ENCODE peak calls at places on chromosomes 4 and X, in ten cellular contexts. One of them, this sample, is unnamed.

GRCh38 chrX:152904151-152905080 is 6.5 kb downstream of the ZNF185 start:
- DNase-seq in heart left ventricle: no peak
- DNase-seq in IMR-90: peak; percentile 77
- DNase-seq in Peyer's patch: peak; percentile 64
- DNase-seq in body of pancreas: peak; percentile 49
- DNase-seq in transverse colon: peak; percentile 51
- DNase-seq in A549: peak; percentile 44
- DNase-seq in gastrocnemius medialis: no peak
- DNase-seq in tibial nerve: peak; percentile 33
- DNase-seq in upper lobe of left lung: no peak
- DNase-seq in this sample: no peak

GRCh38 chrX:18415386-18415785 is 10.0 kb upstream of the CDKL5 start:
- DNase-seq in heart left ventricle: no peak
- DNase-seq in IMR-90: peak; percentile 61
- DNase-seq in Peyer's patch: no peak
- DNase-seq in body of pancreas: no peak
- DNase-seq in transverse colon: no peak
- DNase-seq in A549: peak; percentile 57
- DNase-seq in gastrocnemius medialis: no peak
- DNase-seq in tibial nerve: no peak
- DNase-seq in upper lobe of left lung: no peak
- DNase-seq in this sample: no peak

GRCh38 chr4:39855909-39856512 is 121.7 kb downstream of the PDS5A start:
- DNase-seq in heart left ventricle: no peak
- DNase-seq in IMR-90: peak; percentile 48
- DNase-seq in Peyer's patch: no peak
- DNase-seq in body of pancreas: no peak
- DNase-seq in transverse colon: no peak
- DNase-seq in A549: peak; percentile 28
- DNase-seq in gastrocnemius medialis: no peak
- DNase-seq in tibial nerve: no peak
- DNase-seq in upper lobe of left lung: no peak
- DNase-seq in this sample: no peak

GRCh38 chr4:165986956-165987698 is 114.1 kb downstream of the TLL1 start:
- DNase-seq in heart left ventricle: no peak
- DNase-seq in IMR-90: no peak
- DNase-seq in Peyer's patch: no peak
- DNase-seq in body of pancreas: no peak
- DNase-seq in transverse colon: no peak
- DNase-seq in A549: no peak
- DNase-seq in gastrocnemius medialis: no peak
- DNase-seq in tibial nerve: no peak
- DNase-seq in upper lobe of left lung: no peak
- DNase-seq in this sample: no peak

GRCh38 chr4:99165978-99166377 is 21.9 kb upstream of the ADH4 start:
- DNase-seq in heart left ventricle: no peak
- DNase-seq in IMR-90: no peak
- DNase-seq in Peyer's patch: no peak
- DNase-seq in body of pancreas: peak; percentile 11
- DNase-seq in transverse colon: no peak
- DNase-seq in A549: no peak
- DNase-seq in gastrocnemius medialis: no peak
- DNase-seq in tibial nerve: no peak
- DNase-seq in upper lobe of left lung: no peak
- DNase-seq in this sample: no peak

GRCh38 chr4:88320780-88321373 is 36.5 kb upstream of the PPM1K start:
- DNase-seq in heart left ventricle: peak; percentile 31
- DNase-seq in IMR-90: no peak
- DNase-seq in Peyer's patch: peak; percentile 73
- DNase-seq in body of pancreas: no peak
- DNase-seq in transverse colon: peak; percentile 38
- DNase-seq in A549: peak; percentile 20
- DNase-seq in gastrocnemius medialis: no peak
- DNase-seq in tibial nerve: peak; percentile 6
- DNase-seq in upper lobe of left lung: no peak
- DNase-seq in this sample: peak; percentile 4

GRCh38 chr4:137621056-137621455 is 88.8 kb upstream of the PCDH18 start:
- DNase-seq in heart left ventricle: no peak
- DNase-seq in IMR-90: no peak
- DNase-seq in Peyer's patch: no peak
- DNase-seq in body of pancreas: no peak
- DNase-seq in transverse colon: no peak
- DNase-seq in A549: no peak
- DNase-seq in gastrocnemius medialis: no peak
- DNase-seq in tibial nerve: no peak
- DNase-seq in upper lobe of left lung: no peak
- DNase-seq in this sample: no peak

GRCh38 chr4:124846306-124846705 is 133.8 kb upstream of the ANKRD50 start:
- DNase-seq in heart left ventricle: no peak
- DNase-seq in IMR-90: no peak
- DNase-seq in Peyer's patch: no peak
- DNase-seq in body of pancreas: no peak
- DNase-seq in transverse colon: no peak
- DNase-seq in A549: no peak
- DNase-seq in gastrocnemius medialis: no peak
- DNase-seq in tibial nerve: no peak
- DNase-seq in upper lobe of left lung: no peak
- DNase-seq in this sample: no peak

GRCh38 chr4:23060776-23061175 is 368.0 kb downstream of the GBA3 start:
- DNase-seq in heart left ventricle: no peak
- DNase-seq in IMR-90: no peak
- DNase-seq in Peyer's patch: no peak
- DNase-seq in body of pancreas: no peak
- DNase-seq in transverse colon: no peak
- DNase-seq in A549: no peak
- DNase-seq in gastrocnemius medialis: no peak
- DNase-seq in tibial nerve: no peak
- DNase-seq in upper lobe of left lung: no peak
- DNase-seq in this sample: no peak

DNA sequence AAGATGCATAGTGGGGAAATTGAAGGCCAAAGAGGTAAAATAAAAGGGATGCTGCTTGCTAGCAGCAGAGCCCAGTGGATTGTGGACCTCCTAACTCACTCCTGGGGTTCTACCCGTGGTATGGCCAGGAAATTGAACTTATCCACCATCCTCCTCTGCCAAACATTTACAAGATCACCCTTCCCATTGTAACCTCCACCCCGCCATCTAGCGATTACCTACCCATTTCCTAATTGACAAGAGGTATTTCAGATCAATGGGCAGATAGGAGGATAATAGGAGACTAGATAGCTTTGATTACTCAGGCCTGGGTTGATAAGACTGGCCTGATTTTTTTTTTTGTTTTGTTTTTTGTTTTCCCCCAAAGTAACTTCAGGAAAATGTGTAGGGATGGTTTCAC is 67.8 kb downstream of the REPS2 start:
- DNase-seq in heart left ventricle: no peak
- DNase-seq in IMR-90: no peak
- DNase-seq in Peyer's patch: no peak
- DNase-seq in body of pancreas: no peak
- DNase-seq in transverse colon: no peak
- DNase-seq in A549: no peak
- DNase-seq in gastrocnemius medialis: no peak
- DNase-seq in tibial nerve: no peak
- DNase-seq in upper lobe of left lung: no peak
- DNase-seq in this sample: no peak
- H3K4me1 ChIP-seq in heart left ventricle: no peaks in the 10 kb centered on the region
- H3K4me1 ChIP-seq in IMR-90: no peaks in the 10 kb centered on the region
- H3K4me1 ChIP-seq in Peyer's patch: no peaks in the 10 kb centered on the region
- H3K4me1 ChIP-seq in body of pancreas: peaks cover 24% of the 10 kb centered on the region
- H3K4me1 ChIP-seq in transverse colon: no peaks in the 10 kb centered on the region
- H3K4me1 ChIP-seq in A549: no peaks in the 10 kb centered on the region
- H3K4me1 ChIP-seq in gastrocnemius medialis: no peaks in the 10 kb centered on the region
- H3K4me1 ChIP-seq in tibial nerve: no peaks in the 10 kb centered on the region
- H3K4me1 ChIP-seq in upper lobe of left lung: no peaks in the 10 kb centered on the region
- H3K4me1 ChIP-seq in this sample: peaks cover 13% of the 10 kb centered on the region

DNA sequence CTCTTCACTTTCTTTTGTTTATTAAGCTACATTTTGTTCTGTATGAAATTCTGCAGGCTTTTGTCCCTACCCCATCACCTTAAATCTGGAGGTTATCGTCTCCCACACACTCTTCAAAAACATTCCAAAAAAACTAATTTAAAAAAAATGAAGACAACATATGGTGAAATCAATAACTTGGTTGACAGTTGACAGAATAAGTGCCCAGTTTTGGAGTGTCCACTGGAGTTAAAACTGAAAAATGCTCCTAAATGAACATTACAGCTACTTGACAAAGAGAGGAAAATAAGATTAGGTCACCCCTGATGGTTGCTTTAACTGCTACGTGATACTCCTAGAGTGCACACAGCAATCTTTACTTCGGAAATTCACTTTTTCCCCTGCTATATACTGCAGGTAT is 618 bp upstream of the ZNF827 start:
- DNase-seq in heart left ventricle: no peak
- DNase-seq in IMR-90: peak; percentile 26
- DNase-seq in Peyer's patch: no peak
- DNase-seq in body of pancreas: no peak
- DNase-seq in transverse colon: no peak
- DNase-seq in A549: no peak
- DNase-seq in gastrocnemius medialis: no peak
- DNase-seq in tibial nerve: no peak
- DNase-seq in upper lobe of left lung: no peak
- DNase-seq in this sample: no peak
- H3K27ac ChIP-seq in heart left ventricle: peak overlapping the region; percentile 97
- H3K27ac ChIP-seq in IMR-90: no peak overlapping the region
- H3K27ac ChIP-seq in Peyer's patch: peak overlapping the region; percentile 93
- H3K27ac ChIP-seq in body of pancreas: no peak overlapping the region
- H3K27ac ChIP-seq in transverse colon: peak overlapping the region; percentile 97
- H3K27ac ChIP-seq in A549: peak overlapping the region; percentile 90
- H3K27ac ChIP-seq in gastrocnemius medialis: peak overlapping the region; percentile 94
- H3K27ac ChIP-seq in tibial nerve: no peak overlapping the region
- H3K27ac ChIP-seq in upper lobe of left lung: no peak overlapping the region
- H3K27ac ChIP-seq in this sample: no peak overlapping the region

GRCh38 chrX:23662853-23663252 is 4.4 kb upstream of the PRDX4 start:
- DNase-seq in heart left ventricle: no peak
- DNase-seq in IMR-90: peak; percentile 86
- DNase-seq in Peyer's patch: no peak
- DNase-seq in body of pancreas: no peak
- DNase-seq in transverse colon: no peak
- DNase-seq in A549: no peak
- DNase-seq in gastrocnemius medialis: no peak
- DNase-seq in tibial nerve: no peak
- DNase-seq in upper lobe of left lung: no peak
- DNase-seq in this sample: no peak

GRCh38 chrX:23668335-23668734 is 1.0 kb downstream of the PRDX4 start:
- DNase-seq in heart left ventricle: no peak
- DNase-seq in IMR-90: no peak
- DNase-seq in Peyer's patch: no peak
- DNase-seq in body of pancreas: no peak
- DNase-seq in transverse colon: no peak
- DNase-seq in A549: no peak
- DNase-seq in gastrocnemius medialis: no peak
- DNase-seq in tibial nerve: no peak
- DNase-seq in upper lobe of left lung: no peak
- DNase-seq in this sample: no peak

GRCh38 chrX:23666282-23666681 is 1.0 kb upstream of the PRDX4 start:
- DNase-seq in heart left ventricle: no peak
- DNase-seq in IMR-90: no peak
- DNase-seq in Peyer's patch: no peak
- DNase-seq in body of pancreas: no peak
- DNase-seq in transverse colon: no peak
- DNase-seq in A549: no peak
- DNase-seq in gastrocnemius medialis: no peak
- DNase-seq in tibial nerve: no peak
- DNase-seq in upper lobe of left lung: peak; percentile 76
- DNase-seq in this sample: no peak

GRCh38 chrX:23662187-23662586 is 5.1 kb upstream of the PRDX4 start:
- DNase-seq in heart left ventricle: no peak
- DNase-seq in IMR-90: no peak
- DNase-seq in Peyer's patch: no peak
- DNase-seq in body of pancreas: no peak
- DNase-seq in transverse colon: no peak
- DNase-seq in A549: no peak
- DNase-seq in gastrocnemius medialis: no peak
- DNase-seq in tibial nerve: no peak
- DNase-seq in upper lobe of left lung: no peak
- DNase-seq in this sample: no peak

DNA sequence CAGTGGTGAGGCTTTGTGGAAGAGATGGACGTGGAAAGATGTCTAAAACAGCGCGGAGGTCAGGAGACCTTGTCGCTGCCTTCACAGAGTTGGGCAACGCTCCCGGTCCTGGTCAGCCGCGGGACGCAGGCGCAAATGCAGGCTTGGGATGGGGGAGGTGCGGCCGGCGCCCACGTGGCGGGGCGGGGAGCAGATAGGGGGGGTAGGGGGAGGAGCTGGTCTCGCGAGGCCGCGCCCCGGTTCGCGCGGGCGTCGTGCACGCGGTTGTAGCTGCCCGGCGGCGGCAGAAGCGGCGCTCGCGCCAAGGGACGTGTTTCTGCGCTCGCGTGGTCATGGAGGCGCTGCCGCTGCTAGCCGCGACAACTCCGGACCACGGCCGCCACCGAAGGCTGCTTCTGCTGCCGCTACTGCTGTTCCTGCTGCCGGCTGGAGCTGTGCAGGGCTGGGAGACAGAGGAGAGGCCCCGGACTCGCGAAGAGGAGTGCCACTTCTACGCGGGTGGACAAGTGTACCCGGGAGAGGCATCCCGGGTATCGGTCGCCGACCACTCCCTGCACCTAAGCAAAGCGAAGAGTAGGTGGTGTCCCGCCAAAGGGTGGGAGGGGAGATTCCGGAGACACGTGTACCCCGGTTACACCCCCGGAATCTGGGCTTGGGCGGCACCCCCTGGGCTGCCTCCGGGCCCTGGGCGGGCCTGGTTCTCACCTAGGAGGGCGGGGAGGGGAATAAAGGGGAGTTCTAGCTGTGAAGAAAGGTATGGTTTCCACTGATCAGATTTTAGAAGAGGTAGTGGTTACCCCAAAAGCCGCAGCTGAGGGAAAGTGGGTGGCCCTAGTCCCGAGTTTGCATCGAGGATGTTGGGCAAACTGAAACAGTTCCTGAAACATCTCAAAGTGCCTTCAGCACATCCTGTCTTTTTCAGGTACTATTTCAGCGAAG is at the start of gene PRDX4:
- DNase-seq in heart left ventricle: peak; percentile 93
- DNase-seq in IMR-90: peak; percentile 84
- DNase-seq in Peyer's patch: peak; percentile 92
- DNase-seq in body of pancreas: peak; percentile 93
- DNase-seq in transverse colon: peak; percentile 90
- DNase-seq in A549: peak; percentile 94
- DNase-seq in gastrocnemius medialis: peak; percentile 88
- DNase-seq in tibial nerve: peak; percentile 69
- DNase-seq in upper lobe of left lung: peak; percentile 97
- DNase-seq in this sample: peak; percentile 30
- TF ChIP-seq POLR2A in heart left ventricle: no peak
- TF ChIP-seq POLR2A in IMR-90: peak; percentile 65
- TF ChIP-seq POLR2A in Peyer's patch: peak; percentile 37
- TF ChIP-seq POLR2A in body of pancreas: peak; percentile 76
- TF ChIP-seq POLR2A in transverse colon: peak; percentile 58
- TF ChIP-seq POLR2A in A549: peak; percentile 80
- TF ChIP-seq POLR2A in gastrocnemius medialis: peak; percentile 49
- TF ChIP-seq POLR2A in tibial nerve: no peak
- TF ChIP-seq POLR2A in upper lobe of left lung: no peak
- TF ChIP-seq POLR2A in this sample: no peak

DNA sequence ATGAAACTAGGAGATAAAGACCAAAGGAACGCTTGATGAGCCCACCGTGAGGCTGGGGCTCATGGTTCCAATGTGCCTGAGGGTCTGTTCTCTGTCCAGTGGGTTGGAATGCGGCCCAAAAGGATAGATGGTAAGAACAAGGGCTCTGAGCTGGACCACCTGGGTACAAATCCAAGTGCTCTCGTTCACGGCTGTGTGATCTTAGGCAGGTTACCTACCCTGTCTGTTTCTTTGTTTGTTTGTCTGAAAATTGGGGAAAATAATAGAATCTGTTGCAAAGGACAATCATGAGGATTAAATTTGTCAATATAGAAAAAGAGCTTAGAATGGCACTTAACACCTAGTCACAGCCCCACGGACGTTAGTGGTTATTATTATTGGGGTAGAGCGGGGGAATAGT is 36.0 kb downstream of the SMIM20 start:
- DNase-seq in heart left ventricle: no peak
- DNase-seq in IMR-90: no peak
- DNase-seq in Peyer's patch: no peak
- DNase-seq in body of pancreas: no peak
- DNase-seq in transverse colon: no peak
- DNase-seq in A549: no peak
- DNase-seq in gastrocnemius medialis: no peak
- DNase-seq in tibial nerve: no peak
- DNase-seq in upper lobe of left lung: no peak
- DNase-seq in this sample: no peak
- H3K4me1 ChIP-seq in heart left ventricle: no peaks in the 10 kb centered on the region
- H3K4me1 ChIP-seq in IMR-90: peaks cover 1% of the 10 kb centered on the region
- H3K4me1 ChIP-seq in Peyer's patch: no peaks in the 10 kb centered on the region
- H3K4me1 ChIP-seq in body of pancreas: peaks cover 5% of the 10 kb centered on the region
- H3K4me1 ChIP-seq in transverse colon: no peaks in the 10 kb centered on the region
- H3K4me1 ChIP-seq in A549: peaks cover 8% of the 10 kb centered on the region
- H3K4me1 ChIP-seq in gastrocnemius medialis: no peaks in the 10 kb centered on the region
- H3K4me1 ChIP-seq in tibial nerve: peaks cover 6% of the 10 kb centered on the region
- H3K4me1 ChIP-seq in upper lobe of left lung: no peaks in the 10 kb centered on the region
- H3K4me1 ChIP-seq in this sample: peaks cover 8% of the 10 kb centered on the region